ENCODE peak calls at places on chromosomes 11 and 22, in five cellular contexts. Q, P, S, L and W are unnamed samples.

GRCh38 chr22:44705022-44705297 is 3.0 kb downstream of the PRR5 start:
- DNase-seq in Q (no peak), L (no peak), S (no peak), P (no peak), W (no peak)

GRCh38 chr11:128522943-128523518 is 64.3 kb downstream of the ETS1 start:
- DNase-seq in P (no peak), L (no peak), S (no peak), Q (peak; percentile 67), W (peak; percentile 52)

GRCh38 chr11:91846002-91846401 is 378.6 kb upstream of the FAT3 start:
- DNase-seq in L (no peak), S (no peak), Q (no peak), P (no peak), W (no peak)

GRCh38 chr11:68959465-68960298 is 21.1 kb downstream of the MRGPRD start:
- DNase-seq in S (no peak), P (no peak), Q (no peak), L (no peak), W (no peak)

GRCh38 chr11:748007-748359 is 719 bp downstream of the TALDO1 start:
- DNase-seq in L (no peak), S (no peak), Q (no peak), P (no peak), W (no peak)

GRCh38 chr22:45968003-45968650 is 8.8 kb downstream of the WNT7B start:
- DNase-seq in L (no peak), P (no peak), Q (no peak), S (no peak), W (no peak)

GRCh38 chr22:46081036-46081830 is 69.1 kb upstream of the PPARA start:
- DNase-seq in L (peak; percentile 17), P (no peak), Q (no peak), S (no peak), W (no peak)

GRCh38 chr11:108343714-108344113 is 120.8 kb downstream of the ATM start:
- DNase-seq in P (no peak), Q (no peak), L (no peak), S (no peak), W (no peak)

GRCh38 chr11:117464778-117465177 is 137.1 kb downstream of the CEP164 start:
- DNase-seq in S (no peak), Q (no peak), L (no peak), P (no peak), W (no peak)

GRCh38 chr11:120235024-120235628 is 4.8 kb upstream of the POU2F3 start:
- DNase-seq in S (no peak), Q (peak; percentile 11), P (no peak), L (peak; percentile 62), W (peak; percentile 29)

GRCh38 chr11:72641900-72642814 is 32.1 kb downstream of the PDE2A start:
- DNase-seq in S (no peak), P (no peak), L (peak; percentile 51), Q (no peak), W (peak; percentile 15)

GRCh38 chr11:75655619-75656018 is 13.2 kb downstream of the MAP6 start:
- DNase-seq in S (no peak), Q (no peak), L (no peak), P (no peak), W (no peak)

GRCh38 chr11:120115272-120116000 is 22.5 kb downstream of the TRIM29 start:
- DNase-seq in P (no peak), S (no peak), L (no peak), Q (no peak), W (no peak)

GRCh38 chr11:68954970-68955958 is 25.5 kb downstream of the MRGPRD start:
- DNase-seq in Q (no peak), L (peak; percentile 39), S (no peak), P (no peak), W (no peak)

GRCh38 chr22:44161673-44162072 is 19.1 kb upstream of the PARVG start:
- DNase-seq in P (no peak), Q (no peak), S (no peak), L (peak; percentile 4), W (no peak)

GRCh38 chr22:41264408-41264941 is 21.5 kb downstream of the RANGAP1 start:
- DNase-seq in L (no peak), Q (no peak), S (no peak), P (no peak), W (no peak)

GRCh38 chr11:129278586-129279319 is 86.6 kb upstream of the ARHGAP32 start:
- DNase-seq in L (no peak), P (no peak), Q (no peak), S (no peak), W (no peak)

GRCh38 chr22:24107668-24108067 is 73.6 kb upstream of the SUSD2 start:
- DNase-seq in P (no peak), S (no peak), L (peak; percentile 89), Q (no peak), W (no peak)

GRCh38 chr22:39988386-39989114 is 6.2 kb upstream of the FAM83F start:
- DNase-seq in P (no peak), Q (no peak), L (no peak), S (no peak), W (no peak)

GRCh38 chr11:69447786-69448185 is 33.7 kb upstream of the LINC01488 start:
- DNase-seq in L (peak; percentile 8), S (no peak), P (no peak), Q (no peak), W (no peak)

GRCh38 chr11:69819541-69820070 is 390 bp upstream of the FGF3 start:
- DNase-seq in S (no peak), P (no peak), Q (no peak), L (no peak), W (no peak)

GRCh38 chr22:17366830-17367229 is 2.4 kb upstream of the CECR2 start:
- DNase-seq in S (no peak), Q (no peak), L (peak; percentile 61), P (no peak), W (no peak)

GRCh38 chr11:102241026-102241425 is 76.3 kb upstream of the BIRC3 start:
- DNase-seq in L (no peak), Q (no peak), P (no peak), S (no peak), W (no peak)

GRCh38 chr11:16873289-16873688 is 134.8 kb downstream of the C11orf58 start:
- DNase-seq in L (no peak), P (no peak), S (no peak), Q (no peak), W (no peak)

GRCh38 chr11:68116126-68116525 is 5.1 kb downstream of the CHKA start:
- DNase-seq in L (no peak), Q (no peak), P (no peak), S (no peak), W (no peak)

GRCh38 chr11:75919525-75919924 is 104.5 kb downstream of the UVRAG start:
- DNase-seq in S (no peak), Q (no peak), L (no peak), P (no peak), W (no peak)

GRCh38 chr11:2571598-2572281 is 126.9 kb downstream of the KCNQ1 start:
- DNase-seq in L (no peak), P (no peak), S (no peak), Q (no peak), W (no peak)

GRCh38 chr22:36493690-36494110 is 12.3 kb upstream of the TXN2 start:
- DNase-seq in Q (no peak), P (no peak), L (peak; percentile 39), S (no peak), W (no peak)

GRCh38 chr22:28674121-28674563 is 5.5 kb downstream of the TTC28 start:
- DNase-seq in L (no peak), P (no peak), Q (peak; percentile 26), S (no peak), W (peak; percentile 40)

GRCh38 chr11:230431-230830 is 5.7 kb downstream of the SIRT3 start:
- DNase-seq in L (no peak), P (no peak), Q (no peak), S (no peak), W (no peak)

GRCh38 chr11:128548655-128549255 is 38.6 kb downstream of the ETS1 start:
- DNase-seq in Q (no peak), L (peak; percentile 78), P (no peak), S (no peak), W (no peak)

GRCh38 chr11:60924906-60925684 is 835 bp downstream of the TMEM132A start:
- DNase-seq in S (no peak), P (no peak), Q (no peak), L (no peak), W (no peak)

GRCh38 chr11:27914080-27914479 is 193.9 kb downstream of the KIF18A start:
- DNase-seq in P (no peak), Q (no peak), S (no peak), L (no peak), W (no peak)

GRCh38 chr11:111785886-111786412 is 19.8 kb upstream of the PPP2R1B start:
- DNase-seq in S (no peak), L (no peak), Q (no peak), P (no peak), W (no peak)

GRCh38 chr11:119782673-119783072 is 53.7 kb upstream of the NECTIN1 start:
- DNase-seq in Q (no peak), S (no peak), L (no peak), P (no peak), W (no peak)

GRCh38 chr22:41862160-41862529 is 29.2 kb downstream of the SREBF2 start:
- DNase-seq in S (no peak), L (no peak), Q (peak; percentile 19), P (no peak), W (no peak)

GRCh38 chr11:67268684-67269268 is 2.5 kb downstream of the GRK2 start:
- DNase-seq in L (no peak), S (no peak), Q (no peak), P (no peak), W (no peak)